ENCODE peak calls at places on chromosome 1, in seven cellular contexts. R is Right ventricle myocardium superior; F is ovary; G is stimulated activated CD8-positive, alpha-beta memory T cell treated with anti-CD3 and anti-CD28 coated beads, Interleukin-7, amount 100 ng/mL, for 1 hour; X is heart right ventricle; A is CD8-positive, alpha-beta T cell; H is activated CD8-positive, alpha-beta memory T cell treated with anti-CD3 and anti-CD28 coated beads for 24 hours. S is an unnamed sample.

GRCh38 chr1:27584453-27584852 is 19.5 kb downstream of the AHDC1 start:
- DNase-seq in R (no peak), X (no peak), F (no peak), A (no peak), G (no peak), H (no peak), S (no peak)

GRCh38 chr1:70034403-70034802 is 171.0 kb downstream of the LRRC40 start:
- DNase-seq in A (no peak), R (no peak), H (no peak), X (no peak), F (no peak), G (no peak), S (peak)

GRCh38 chr1:220123889-220124288 is 30.0 kb downstream of the IARS2 start:
- DNase-seq in F (no peak), H (no peak), X (no peak), A (no peak), G (no peak), R (no peak), S (no peak)

GRCh38 chr1:244154882-244155531 is 103.9 kb downstream of the ZBTB18 start:
- DNase-seq in H (no peak), A (no peak), X (no peak), G (no peak), R (no peak), F (no peak), S (no peak)

GRCh38 chr1:184889902-184890301 is 84.4 kb downstream of the NIBAN1 start:
- DNase-seq in H (no peak), X (no peak), F (no peak), G (no peak), A (no peak), R (no peak), S (no peak)

GRCh38 chr1:216653001-216653400 is 70.2 kb downstream of the ESRRG start:
- DNase-seq in X (no peak), R (no peak), H (no peak), F (no peak), G (no peak), A (no peak), S (no peak)

GRCh38 chr1:40646385-40646784 is 19.1 kb downstream of the RIMS3 start:
- DNase-seq in H (no peak), X (no peak), A (no peak), F (no peak), G (no peak), R (no peak), S (no peak)

GRCh38 chr1:36285450-36286101 is 20.6 kb upstream of the SH3D21 start:
- DNase-seq in G (peak), R (no peak), X (no peak), F (peak), H (peak), A (peak), S (peak)

GRCh38 chr1:90925928-90926869 is 95.6 kb downstream of the ZNF644 start:
- DNase-seq in A (no peak), F (no peak), H (no peak), R (no peak), G (no peak), X (no peak), S (no peak)

GRCh38 chr1:234458352-234459027 is 20.5 kb downstream of the TARBP1 start:
- DNase-seq in R (no peak), G (no peak), A (no peak), X (no peak), H (no peak), F (no peak), S (no peak)

GRCh38 chr1:219189021-219189824 is 15.5 kb downstream of the LYPLAL1 start:
- DNase-seq in H (no peak), R (no peak), F (no peak), X (no peak), A (no peak), G (no peak), S (no peak)

GRCh38 chr1:117818456-117818855 is 111.0 kb downstream of the GDAP2 start:
- DNase-seq in F (no peak), R (no peak), A (no peak), G (no peak), X (no peak), H (no peak), S (no peak)